ENCODE peak calls at places on chromosomes 16 and 17, in five cellular contexts. One of them, this sample, is unnamed.

GRCh38 chr17:63356275-63356905 is 89.7 kb downstream of the CYB561 start:
- DNase-seq in GM23338: no peak
- DNase-seq in MM.1S: no peak
- DNase-seq in neural progenitor cell: no peak
- DNase-seq in hepatocyte: peak
- DNase-seq in this sample: peak

GRCh38 chr16:51031598-51031997 is 119.5 kb downstream of the SALL1 start:
- DNase-seq in GM23338: no peak
- DNase-seq in MM.1S: no peak
- DNase-seq in neural progenitor cell: no peak
- DNase-seq in hepatocyte: no peak
- DNase-seq in this sample: no peak

GRCh38 chr17:1239210-1239609 is 31.0 kb upstream of the BHLHA9 start:
- DNase-seq in GM23338: no peak
- DNase-seq in MM.1S: no peak
- DNase-seq in neural progenitor cell: no peak
- DNase-seq in hepatocyte: no peak
- DNase-seq in this sample: no peak

GRCh38 chr17:951388-952132 is 28.0 kb downstream of the NXN start:
- DNase-seq in GM23338: peak
- DNase-seq in MM.1S: no peak
- DNase-seq in neural progenitor cell: peak
- DNase-seq in hepatocyte: peak
- DNase-seq in this sample: peak

GRCh38 chr17:78409191-78409621 is 30.8 kb downstream of the PGS1 start:
- DNase-seq in GM23338: no peak
- DNase-seq in MM.1S: no peak
- DNase-seq in neural progenitor cell: no peak
- DNase-seq in hepatocyte: peak
- DNase-seq in this sample: no peak

GRCh38 chr16:71687853-71688252 is 36.6 kb downstream of the PHLPP2 start:
- DNase-seq in GM23338: no peak
- DNase-seq in MM.1S: no peak
- DNase-seq in neural progenitor cell: no peak
- DNase-seq in hepatocyte: no peak
- DNase-seq in this sample: no peak

GRCh38 chr17:596763-597644 is 117.6 kb downstream of the VPS53 start:
- DNase-seq in GM23338: no peak
- DNase-seq in MM.1S: no peak
- DNase-seq in neural progenitor cell: no peak
- DNase-seq in hepatocyte: no peak
- DNase-seq in this sample: peak

GRCh38 chr17:17050346-17051345 is 8.4 kb downstream of the MPRIP start:
- DNase-seq in GM23338: no peak
- DNase-seq in MM.1S: no peak
- DNase-seq in neural progenitor cell: no peak
- DNase-seq in hepatocyte: no peak
- DNase-seq in this sample: no peak

GRCh38 chr17:55433029-55433628 is 11.5 kb upstream of the MMD start:
- DNase-seq in GM23338: no peak
- DNase-seq in MM.1S: no peak
- DNase-seq in neural progenitor cell: no peak
- DNase-seq in hepatocyte: peak
- DNase-seq in this sample: peak

GRCh38 chr16:1734816-1735215 is 28.8 kb downstream of the MAPK8IP3 start:
- DNase-seq in GM23338: no peak
- DNase-seq in MM.1S: no peak
- DNase-seq in neural progenitor cell: no peak
- DNase-seq in hepatocyte: no peak
- DNase-seq in this sample: no peak

GRCh38 chr17:77690271-77691161 is 268.0 kb upstream of the TNRC6C start:
- DNase-seq in GM23338: no peak
- DNase-seq in MM.1S: peak
- DNase-seq in neural progenitor cell: no peak
- DNase-seq in hepatocyte: peak
- DNase-seq in this sample: peak

GRCh38 chr17:45087496-45087975 is 26.4 kb downstream of the NMT1 start:
- DNase-seq in GM23338: no peak
- DNase-seq in MM.1S: no peak
- DNase-seq in neural progenitor cell: no peak
- DNase-seq in hepatocyte: no peak
- DNase-seq in this sample: peak

GRCh38 chr17:77208217-77208808 is 67.5 kb downstream of the SEC14L1 start:
- DNase-seq in GM23338: peak
- DNase-seq in MM.1S: peak
- DNase-seq in neural progenitor cell: peak
- DNase-seq in hepatocyte: peak
- DNase-seq in this sample: peak

GRCh38 chr16:56019274-56019673 is 144.1 kb upstream of the CES5A start:
- DNase-seq in GM23338: no peak
- DNase-seq in MM.1S: no peak
- DNase-seq in neural progenitor cell: no peak
- DNase-seq in hepatocyte: no peak
- DNase-seq in this sample: no peak

GRCh38 chr16:27441998-27442397 is 40.0 kb downstream of the IL21R start:
- DNase-seq in GM23338: no peak
- DNase-seq in MM.1S: no peak
- DNase-seq in neural progenitor cell: no peak
- DNase-seq in hepatocyte: no peak
- DNase-seq in this sample: no peak

GRCh38 chr17:83100220-83100852 is 20.9 kb downstream of the METRNL start:
- DNase-seq in GM23338: no peak
- DNase-seq in MM.1S: no peak
- DNase-seq in neural progenitor cell: no peak
- DNase-seq in hepatocyte: no peak
- DNase-seq in this sample: peak

GRCh38 chr17:83099086-83099540 is 19.7 kb downstream of the METRNL start:
- DNase-seq in GM23338: no peak
- DNase-seq in MM.1S: no peak
- DNase-seq in neural progenitor cell: no peak
- DNase-seq in hepatocyte: no peak
- DNase-seq in this sample: peak

GRCh38 chr17:83099570-83100181 is 20.3 kb downstream of the METRNL start:
- DNase-seq in GM23338: no peak
- DNase-seq in MM.1S: no peak
- DNase-seq in neural progenitor cell: peak
- DNase-seq in hepatocyte: peak
- DNase-seq in this sample: peak

GRCh38 chr17:83101805-83102480 is 22.5 kb downstream of the METRNL start:
- DNase-seq in GM23338: no peak
- DNase-seq in MM.1S: no peak
- DNase-seq in neural progenitor cell: no peak
- DNase-seq in hepatocyte: peak
- DNase-seq in this sample: peak

GRCh38 chr17:83100853-83101391 is 21.5 kb downstream of the METRNL start:
- DNase-seq in GM23338: no peak
- DNase-seq in MM.1S: peak
- DNase-seq in neural progenitor cell: no peak
- DNase-seq in hepatocyte: peak
- DNase-seq in this sample: peak
- TF ChIP-seq EZH2 in GM23338: no peak
- TF ChIP-seq EZH2 in MM.1S: no peak
- TF ChIP-seq EZH2 in neural progenitor cell: no peak
- TF ChIP-seq EZH2 in hepatocyte: no peak
- TF ChIP-seq EZH2 in this sample: no peak

DNA sequence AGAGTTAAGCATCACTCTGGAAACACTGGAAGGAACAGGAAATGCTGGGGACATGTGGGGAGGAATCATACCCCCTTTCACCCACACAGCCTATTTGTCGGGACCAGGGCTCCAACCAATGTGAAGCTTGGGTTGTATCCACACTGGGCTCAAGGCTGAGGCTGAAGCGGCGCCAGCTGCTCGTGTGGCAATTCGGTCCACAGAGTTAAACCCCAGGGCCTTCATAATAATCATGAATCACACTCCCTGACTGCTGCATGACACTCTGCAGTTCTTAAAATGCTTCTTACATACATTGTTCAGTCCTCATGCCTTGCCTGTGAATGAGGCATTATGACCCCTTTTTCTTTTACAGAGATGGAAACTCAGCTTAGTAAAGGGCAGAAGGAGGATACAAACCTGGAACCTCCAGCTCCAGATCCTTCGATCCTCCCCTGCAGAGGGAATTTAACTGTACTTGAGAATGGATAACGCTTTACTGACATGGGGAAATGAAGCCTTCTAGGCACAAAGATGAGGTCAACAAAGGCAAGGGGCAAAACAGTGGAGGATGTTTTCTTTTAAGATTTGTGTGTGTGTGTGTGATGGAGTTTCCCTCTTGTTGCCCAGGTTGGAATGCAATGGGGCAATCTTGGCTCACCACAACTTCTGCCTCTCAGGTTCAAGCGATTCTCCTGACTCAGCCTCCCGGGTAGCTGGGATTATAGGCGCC is 72.7 kb downstream of the SOX9 start:
- DNase-seq in GM23338: no peak
- DNase-seq in MM.1S: no peak
- DNase-seq in neural progenitor cell: no peak
- DNase-seq in hepatocyte: peak
- DNase-seq in this sample: peak
- TF ChIP-seq EZH2phosphoT487 in GM23338: no peak
- TF ChIP-seq EZH2phosphoT487 in MM.1S: no peak
- TF ChIP-seq EZH2phosphoT487 in neural progenitor cell: no peak
- TF ChIP-seq EZH2phosphoT487 in hepatocyte: no peak
- TF ChIP-seq EZH2phosphoT487 in this sample: no peak

GRCh38 chr17:43328650-43329049 is 70.1 kb upstream of the ARL4D start:
- DNase-seq in GM23338: no peak
- DNase-seq in MM.1S: no peak
- DNase-seq in neural progenitor cell: no peak
- DNase-seq in hepatocyte: no peak
- DNase-seq in this sample: no peak

GRCh38 chr17:43329183-43329582 is 69.6 kb upstream of the ARL4D start:
- DNase-seq in GM23338: no peak
- DNase-seq in MM.1S: no peak
- DNase-seq in neural progenitor cell: no peak
- DNase-seq in hepatocyte: no peak
- DNase-seq in this sample: no peak

GRCh38 chr17:43333438-43333943 is 65.3 kb upstream of the ARL4D start:
- DNase-seq in GM23338: no peak
- DNase-seq in MM.1S: no peak
- DNase-seq in neural progenitor cell: no peak
- DNase-seq in hepatocyte: no peak
- DNase-seq in this sample: no peak

GRCh38 chr17:43332211-43332610 is 66.6 kb upstream of the ARL4D start:
- DNase-seq in GM23338: no peak
- DNase-seq in MM.1S: no peak
- DNase-seq in neural progenitor cell: no peak
- DNase-seq in hepatocyte: no peak
- DNase-seq in this sample: no peak

DNA sequence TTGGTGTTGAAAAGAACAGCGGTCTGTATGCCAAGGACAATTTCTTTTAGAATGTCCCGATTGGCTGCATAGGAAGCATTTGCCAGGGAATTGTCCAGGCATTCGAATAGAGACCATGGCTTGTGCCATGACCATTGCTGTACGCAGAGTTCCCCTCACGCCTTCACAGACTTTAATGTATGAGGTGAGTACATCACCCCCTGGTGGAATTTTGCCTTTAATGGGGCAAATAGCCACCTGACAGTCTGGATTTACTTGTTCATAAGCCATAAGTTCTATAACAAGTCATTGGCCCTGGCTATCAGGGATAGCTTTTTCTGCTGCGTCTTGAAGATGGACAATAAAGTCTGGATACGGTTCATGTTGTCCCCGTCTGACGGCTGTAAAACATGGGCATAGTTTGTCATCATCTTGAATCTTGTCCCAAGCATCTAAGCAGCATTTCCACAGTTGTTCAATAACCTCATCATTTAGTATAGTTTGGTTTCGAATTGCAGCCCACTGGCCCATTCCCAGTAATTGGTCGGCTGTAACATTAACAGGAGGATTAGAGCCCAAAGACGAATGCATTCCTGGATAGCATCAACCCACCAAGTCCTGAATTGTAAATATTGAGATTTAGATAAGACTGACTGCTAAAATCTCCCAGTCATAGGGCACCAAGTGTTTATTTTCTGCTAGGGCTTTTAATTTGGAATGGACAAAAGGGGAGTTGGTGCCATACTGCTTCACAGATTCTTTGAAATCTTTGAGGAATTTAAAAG is 67.7 kb upstream of the ARL4D start:
- DNase-seq in GM23338: peak
- DNase-seq in MM.1S: peak
- DNase-seq in neural progenitor cell: peak
- DNase-seq in hepatocyte: no peak
- DNase-seq in this sample: no peak
- TF ChIP-seq EZH2 in GM23338: no peak
- TF ChIP-seq EZH2 in MM.1S: no peak
- TF ChIP-seq EZH2 in neural progenitor cell: no peak
- TF ChIP-seq EZH2 in hepatocyte: no peak
- TF ChIP-seq EZH2 in this sample: no peak

GRCh38 chr17:67671492-67671891 is 46.2 kb upstream of the NOL11 start:
- DNase-seq in GM23338: no peak
- DNase-seq in MM.1S: no peak
- DNase-seq in neural progenitor cell: no peak
- DNase-seq in hepatocyte: no peak
- DNase-seq in this sample: no peak
- TF ChIP-seq EZH2phosphoT487 in GM23338: no peak
- TF ChIP-seq EZH2phosphoT487 in MM.1S: no peak
- TF ChIP-seq EZH2phosphoT487 in neural progenitor cell: no peak
- TF ChIP-seq EZH2phosphoT487 in hepatocyte: no peak
- TF ChIP-seq EZH2phosphoT487 in this sample: no peak

GRCh38 chr17:52157161-52157560 is 1.4 kb downstream of the CA10 start:
- DNase-seq in GM23338: peak
- DNase-seq in MM.1S: no peak
- DNase-seq in neural progenitor cell: no peak
- DNase-seq in hepatocyte: no peak
- DNase-seq in this sample: no peak

GRCh38 chr17:52157603-52158449 is 688 bp downstream of the CA10 start:
- DNase-seq in GM23338: peak
- DNase-seq in MM.1S: no peak
- DNase-seq in neural progenitor cell: peak
- DNase-seq in hepatocyte: no peak
- DNase-seq in this sample: no peak

GRCh38 chr17:52159810-52160578 is 1.5 kb upstream of the CA10 start:
- DNase-seq in GM23338: peak
- DNase-seq in MM.1S: no peak
- DNase-seq in neural progenitor cell: peak
- DNase-seq in hepatocyte: no peak
- DNase-seq in this sample: no peak

GRCh38 chr17:52159159-52159809 is 770 bp upstream of the CA10 start:
- DNase-seq in GM23338: peak
- DNase-seq in MM.1S: no peak
- DNase-seq in neural progenitor cell: no peak
- DNase-seq in hepatocyte: no peak
- DNase-seq in this sample: no peak

DNA sequence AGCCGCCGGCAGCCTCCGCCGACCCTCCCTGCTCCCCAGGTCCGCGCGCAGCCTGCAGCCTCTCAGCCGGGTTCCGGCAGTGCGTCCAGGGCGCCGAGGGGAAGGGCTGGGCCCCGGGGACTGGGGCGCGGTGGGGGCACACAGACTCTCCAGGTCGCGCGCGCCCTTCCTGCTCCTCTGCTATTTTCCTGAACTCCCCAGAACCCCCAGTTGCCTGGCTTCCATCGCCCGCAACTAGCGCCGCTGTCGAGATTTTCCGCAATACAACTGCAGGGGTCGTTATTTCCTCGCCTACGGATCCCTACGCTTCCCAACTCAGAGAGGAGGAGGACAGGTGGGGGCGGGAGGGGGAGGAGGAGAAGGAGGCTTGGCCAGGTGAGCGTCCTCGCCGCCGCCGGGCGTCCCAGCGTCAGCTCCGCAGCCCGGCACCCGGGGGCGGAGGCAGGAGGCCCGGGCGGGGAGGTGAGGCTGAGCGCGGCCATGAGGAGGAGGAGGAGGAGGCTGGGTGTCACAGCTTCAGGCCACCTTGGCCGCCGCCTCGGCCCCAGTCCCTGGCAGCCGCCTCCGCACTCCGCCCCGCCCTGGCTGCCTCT is at the start of gene CA10:
- DNase-seq in GM23338: peak
- DNase-seq in MM.1S: no peak
- DNase-seq in neural progenitor cell: peak
- DNase-seq in hepatocyte: peak
- DNase-seq in this sample: no peak
- TF ChIP-seq EZH2 in GM23338: no peak
- TF ChIP-seq EZH2 in MM.1S: no peak
- TF ChIP-seq EZH2 in neural progenitor cell: peak
- TF ChIP-seq EZH2 in hepatocyte: peak
- TF ChIP-seq EZH2 in this sample: peak

This sample was measured in GM23248.